ENCODE peak calls at places on chromosome 14, in nine cellular contexts. Y is MM.1S; B is cardiac muscle cell; M is left ventricle myocardium inferior; K is CD8-positive, alpha-beta T cell; I is mesenchymal stem cell; J is uterus; C is heart right ventricle; Q is Peyer's patch. V is an unnamed sample.

GRCh38 chr14:64701660-64702059 is 2.6 kb upstream of the PLEKHG3 start:
- DNase-seq in M (no peak), B (no peak), Y (no peak), C (no peak), K (no peak), I (no peak), Q (no peak), J (no peak), V (peak; percentile 25)

GRCh38 chr14:103257211-103257962 is 76.7 kb upstream of the EIF5 start:
- DNase-seq in M (no peak), Q (no peak), Y (no peak), K (no peak), C (no peak), B (no peak), J (no peak), I (peak; percentile 47), V (peak; percentile 44)

GRCh38 chr14:66403183-66403582 is 83.0 kb upstream of the CCDC196 start:
- DNase-seq in Y (peak; percentile 45), Q (no peak), I (peak; percentile 17), M (no peak), B (peak; percentile 53), K (no peak), J (no peak), C (no peak), V (peak; percentile 59)

GRCh38 chr14:50821471-50822464 is 9.2 kb downstream of the NIN start:
- DNase-seq in I (no peak), B (no peak), Y (no peak), Q (peak; percentile 53), C (peak; percentile 36), K (peak; percentile 81), J (no peak), M (peak; percentile 28), V (no peak)

GRCh38 chr14:53306267-53306721 is 153.2 kb upstream of the DDHD1 start:
- DNase-seq in I (peak; percentile 50), K (no peak), J (peak; percentile 84), Q (no peak), M (peak; percentile 56), Y (peak; percentile 18), B (peak; percentile 78), C (peak; percentile 44), V (peak; percentile 61)

GRCh38 chr14:65840786-65841185 is 428.3 kb downstream of the FUT8 start:
- DNase-seq in C (no peak), I (no peak), K (no peak), Q (no peak), M (no peak), Y (no peak), B (peak; percentile 59), J (no peak), V (no peak)

GRCh38 chr14:41749425-41749824 is 142.7 kb downstream of the LRFN5 start:
- DNase-seq in K (no peak), B (peak; percentile 36), C (no peak), I (peak; percentile 51), Q (no peak), Y (no peak), J (no peak), M (no peak), V (peak; percentile 49)

GRCh38 chr14:96461950-96462798 is 40.0 kb upstream of the PAPOLA start:
- DNase-seq in I (no peak), B (no peak), K (no peak), Y (no peak), M (no peak), Q (peak; percentile 51), J (no peak), C (no peak), V (no peak)

GRCh38 chr14:76698191-76698590 is 63.1 kb upstream of the VASH1 start:
- DNase-seq in M (no peak), K (no peak), J (no peak), Y (no peak), C (no peak), Q (no peak), I (no peak), B (no peak), V (no peak)

GRCh38 chr14:72291908-72292688 is 359.9 kb downstream of the RGS6 start:
- DNase-seq in I (no peak), J (no peak), M (no peak), B (peak; percentile 63), Q (no peak), K (no peak), Y (peak; percentile 23), C (no peak), V (peak; percentile 63)

GRCh38 chr14:91245029-91245428 is 525 bp upstream of the GPR68 start:
- DNase-seq in B (no peak), Y (no peak), Q (no peak), C (no peak), I (no peak), J (no peak), K (peak; percentile 77), M (no peak), V (no peak)

GRCh38 chr14:35404496-35405303 is at the start of gene NFKBIA:
- DNase-seq in Q (peak; percentile 95), M (peak; percentile 94), I (peak; percentile 95), K (peak; percentile 93), C (peak; percentile 94), J (peak; percentile 89), Y (peak; percentile 78), B (peak; percentile 93), V (peak; percentile 93)

GRCh38 chr14:76268013-76268376 is 107.9 kb upstream of the ESRRB start:
- DNase-seq in I (no peak), B (no peak), K (no peak), Y (no peak), Q (no peak), J (no peak), M (no peak), C (no peak), V (no peak)

GRCh38 chr14:96267336-96267735 is 11.3 kb downstream of the BDKRB1 start:
- DNase-seq in K (no peak), B (peak; percentile 85), Q (no peak), Y (no peak), I (peak; percentile 56), J (peak; percentile 49), M (no peak), C (no peak), V (peak; percentile 79)

GRCh38 chr14:22657861-22658260 is 13.7 kb upstream of the OR6J1 start:
- DNase-seq in B (peak; percentile 75), C (no peak), Q (no peak), I (peak; percentile 58), J (no peak), K (no peak), Y (peak; percentile 8), M (no peak), V (no peak)

GRCh38 chr14:81765654-81766275 is 232.1 kb upstream of the SEL1L start:
- DNase-seq in C (no peak), K (no peak), B (no peak), Y (peak; percentile 18), M (no peak), Q (no peak), I (no peak), J (no peak), V (no peak)

GRCh38 chr14:74882103-74882920 is 596 bp downstream of the DLST start:
- DNase-seq in K (no peak), C (peak; percentile 40), B (peak; percentile 57), M (peak; percentile 34), Q (peak; percentile 76), J (no peak), Y (peak; percentile 25), I (peak; percentile 87), V (peak; percentile 50)

GRCh38 chr14:52013984-52014600 is 24.7 kb downstream of the RTRAF start:
- DNase-seq in I (no peak), K (no peak), Q (no peak), B (no peak), C (no peak), Y (no peak), J (no peak), M (peak; percentile 48), V (peak; percentile 49)

GRCh38 chr14:23663127-23663526 is 27.0 kb downstream of the DHRS2 start:
- DNase-seq in M (no peak), J (no peak), Q (no peak), Y (no peak), K (peak; percentile 21), I (no peak), B (no peak), C (no peak), V (no peak)

GRCh38 chr14:92539419-92539818 is 25.8 kb downstream of the RIN3 start:
- DNase-seq in Q (peak; percentile 60), J (no peak), I (no peak), K (no peak), C (no peak), M (no peak), Y (no peak), B (no peak), V (no peak)
- H3K27ac ChIP-seq in Q (peak overlapping the region; percentile 55), J (peak overlapping the region; percentile 82), I (peak overlapping the region; percentile 98), K (no peak overlapping the region), C (peak overlapping the region; percentile 84), M (peak overlapping the region; percentile 91), Y (no peak overlapping the region), B (no peak overlapping the region), V (no peak overlapping the region)

GRCh38 chr14:104387000-104387384 is 192.6 kb upstream of the C14orf180 start:
- DNase-seq in C (no peak), B (no peak), Q (no peak), J (peak; percentile 8), I (no peak), M (no peak), K (peak; percentile 31), Y (no peak), V (no peak)

GRCh38 chr14:104389326-104390220 is 190.0 kb upstream of the C14orf180 start:
- DNase-seq in M (no peak), Q (peak; percentile 21), B (no peak), C (no peak), Y (no peak), I (no peak), J (peak; percentile 4), K (peak; percentile 64), V (no peak)

GRCh38 chr14:104388631-104389325 is 190.8 kb upstream of the C14orf180 start:
- DNase-seq in B (no peak), J (no peak), I (no peak), C (no peak), Y (no peak), K (peak; percentile 46), M (no peak), Q (no peak), V (no peak)

GRCh38 chr14:104387385-104388010 is 192.1 kb upstream of the C14orf180 start:
- DNase-seq in I (no peak), Y (no peak), J (peak; percentile 6), K (peak; percentile 47), M (no peak), C (no peak), B (no peak), Q (peak; percentile 22), V (no peak)

GRCh38 chr14:104388011-104388521 is 191.5 kb upstream of the C14orf180 start:
- DNase-seq in Q (peak; percentile 32), K (peak; percentile 43), J (peak; percentile 6), B (no peak), I (no peak), Y (no peak), M (no peak), C (no peak), V (no peak)
- H3K4me1 ChIP-seq in Q (peaks cover 19% of the 10 kb centered on the region), K (peaks cover 45% of the 10 kb centered on the region), J (no peaks in the 10 kb centered on the region), B (peaks cover 4% of the 10 kb centered on the region), I (no peaks in the 10 kb centered on the region), Y (no peaks in the 10 kb centered on the region), M (peaks cover 29% of the 10 kb centered on the region), C (peaks cover 9% of the 10 kb centered on the region), V (peaks cover 5% of the 10 kb centered on the region)

GRCh38 chr14:101584049-101584859 is 23.0 kb downstream of the DIO3 start:
- DNase-seq in Y (no peak), K (no peak), M (peak; percentile 21), Q (no peak), J (peak; percentile 59), B (peak; percentile 77), I (no peak), C (peak; percentile 35), V (peak; percentile 91)
- H3K4me3 ChIP-seq in Y (no peak overlapping the region), K (no peak overlapping the region), M (peak overlapping the region; percentile 23), Q (no peak overlapping the region), J (no peak overlapping the region), B (no peak overlapping the region), I (no peak overlapping the region), C (no peak overlapping the region), V (peak overlapping the region; percentile 45)

GRCh38 chr14:73751157-73751691 is 37.0 kb upstream of the PNMA1 start:
- DNase-seq in I (no peak), K (peak; percentile 65), M (no peak), C (no peak), J (no peak), Q (peak; percentile 46), B (no peak), Y (no peak), V (no peak)
- H3K27ac ChIP-seq in I (peak overlapping the region; percentile 28), K (no peak overlapping the region), M (peak overlapping the region; percentile 100), C (peak overlapping the region; percentile 97), J (peak overlapping the region; percentile 97), Q (peak overlapping the region; percentile 99), B (no peak overlapping the region), Y (no peak overlapping the region), V (no peak overlapping the region)